ENCODE peak calls at places on chromosomes 1 and 21, in eight cellular contexts. H, Y, S, X, U, A, O and V are unnamed samples.

GRCh38 chr1:20290624-20291597 is at the start of gene VWA5B1:
- DNase-seq in H (peak), Y (peak), S (no peak), X (peak), U (no peak), A (no peak), O (no peak), V (peak)

GRCh38 chr1:24914226-24915069 is 15.6 kb downstream of the RUNX3 start:
- DNase-seq in H (peak), Y (no peak), S (no peak), X (no peak), U (no peak), A (peak), O (peak), V (peak)

GRCh38 chr1:108877324-108877812 is 583 bp downstream of the GPSM2 start:
- DNase-seq in H (peak), Y (peak), S (peak), X (peak), U (no peak), A (peak), O (peak), V (peak)

GRCh38 chr1:32242341-32242851 is 4.6 kb upstream of the FAM167B start:
- DNase-seq in H (no peak), Y (no peak), S (no peak), X (peak), U (peak), A (no peak), O (no peak), V (no peak)

GRCh38 chr1:232507571-232507970 is 122.4 kb downstream of the SIPA1L2 start:
- DNase-seq in H (no peak), Y (no peak), S (no peak), X (no peak), U (no peak), A (no peak), O (no peak), V (no peak)

GRCh38 chr1:210093461-210093860 is 139.1 kb upstream of the SERTAD4 start:
- DNase-seq in H (no peak), Y (no peak), S (no peak), X (no peak), U (no peak), A (no peak), O (no peak), V (no peak)

GRCh38 chr1:83033682-83034081 is 965.2 kb downstream of the TTLL7 start:
- DNase-seq in H (peak), Y (no peak), S (no peak), X (peak), U (no peak), A (peak), O (no peak), V (peak)

GRCh38 chr1:105337427-105337826 is 1587.7 kb downstream of the AMY1C start:
- DNase-seq in H (no peak), Y (peak), S (no peak), X (no peak), U (no peak), A (no peak), O (no peak), V (no peak)

GRCh38 chr21:45818276-45818903 is 163.2 kb upstream of the COL6A1 start:
- DNase-seq in H (peak), Y (no peak), S (no peak), X (peak), U (no peak), A (no peak), O (peak), V (peak)

GRCh38 chr1:160522622-160523345 is at the start of gene SLAMF6:
- DNase-seq in H (no peak), Y (no peak), S (peak), X (no peak), U (no peak), A (no peak), O (no peak), V (no peak)

GRCh38 chr1:2208309-2209239 is 14.0 kb upstream of the FAAP20 start:
- DNase-seq in H (peak), Y (no peak), S (peak), X (peak), U (no peak), A (peak), O (peak), V (peak)

GRCh38 chr21:26405735-26406361 is 167.2 kb downstream of the CYYR1 start:
- DNase-seq in H (peak), Y (no peak), S (peak), X (peak), U (no peak), A (peak), O (peak), V (peak)

GRCh38 chr1:40004857-40005256 is 35.7 kb upstream of the CAP1 start:
- DNase-seq in H (no peak), Y (peak), S (no peak), X (no peak), U (no peak), A (no peak), O (no peak), V (no peak)

GRCh38 chr1:79663916-79664315 is 657.4 kb upstream of the ADGRL4 start:
- DNase-seq in H (peak), Y (no peak), S (no peak), X (peak), U (no peak), A (no peak), O (no peak), V (peak)

GRCh38 chr1:208164609-208165008 is 79.6 kb downstream of the PLXNA2 start:
- DNase-seq in H (no peak), Y (no peak), S (no peak), X (no peak), U (no peak), A (no peak), O (no peak), V (no peak)

GRCh38 chr1:28115267-28115666 is 26.9 kb upstream of the EYA3 start:
- DNase-seq in H (no peak), Y (no peak), S (peak), X (peak), U (no peak), A (peak), O (peak), V (peak)

GRCh38 chr1:28516518-28516956 is 10.7 kb downstream of the RCC1 start:
- DNase-seq in H (no peak), Y (no peak), S (no peak), X (no peak), U (no peak), A (peak), O (no peak), V (no peak)

GRCh38 chr1:85393490-85393889 is 71.5 kb downstream of the DDAH1 start:
- DNase-seq in H (no peak), Y (no peak), S (no peak), X (no peak), U (no peak), A (no peak), O (no peak), V (no peak)

GRCh38 chr1:117339866-117340357 is 27.3 kb upstream of the MAN1A2 start:
- DNase-seq in H (peak), Y (no peak), S (peak), X (peak), U (peak), A (peak), O (peak), V (peak)

GRCh38 chr1:19385869-19386591 is 73.9 kb downstream of the SLC66A1 start:
- DNase-seq in H (peak), Y (no peak), S (peak), X (peak), U (no peak), A (no peak), O (peak), V (no peak)

GRCh38 chr1:201126832-201127754 is at the start of gene ASCL5:
- DNase-seq in H (peak), Y (no peak), S (peak), X (no peak), U (no peak), A (peak), O (peak), V (no peak)

GRCh38 chr1:3886691-3887090 is 13.4 kb downstream of the C1orf174 start:
- DNase-seq in H (no peak), Y (no peak), S (no peak), X (no peak), U (no peak), A (no peak), O (no peak), V (no peak)

GRCh38 chr21:45266518-45267389 is 20.9 kb downstream of the POFUT2 start:
- DNase-seq in H (no peak), Y (no peak), S (no peak), X (no peak), U (no peak), A (no peak), O (no peak), V (no peak)

GRCh38 chr1:46202975-46203737 is at the start of gene LURAP1:
- DNase-seq in H (peak), Y (peak), S (no peak), X (peak), U (peak), A (peak), O (peak), V (peak)

GRCh38 chr1:194341587-194341986 is 1155.2 kb upstream of the B3GALT2 start:
- DNase-seq in H (no peak), Y (no peak), S (no peak), X (no peak), U (no peak), A (no peak), O (peak), V (no peak)

GRCh38 chr1:168019407-168019806 is 82.5 kb upstream of the MPC2 start:
- DNase-seq in H (no peak), Y (no peak), S (no peak), X (no peak), U (no peak), A (no peak), O (no peak), V (no peak)

GRCh38 chr21:28624626-28625025 is 368.1 kb downstream of the LTN1 start:
- DNase-seq in H (no peak), Y (no peak), S (no peak), X (no peak), U (no peak), A (no peak), O (no peak), V (no peak)

GRCh38 chr1:202858306-202858705 is 30.6 kb downstream of the RABIF start:
- DNase-seq in H (no peak), Y (no peak), S (no peak), X (peak), U (no peak), A (no peak), O (peak), V (peak)

GRCh38 chr1:216750962-216751361 is 27.7 kb upstream of the ESRRG start:
- DNase-seq in H (no peak), Y (no peak), S (no peak), X (no peak), U (no peak), A (no peak), O (no peak), V (no peak)

GRCh38 chr1:192635939-192636338 is at the start of gene RGS13:
- DNase-seq in H (no peak), Y (no peak), S (no peak), X (no peak), U (no peak), A (no peak), O (no peak), V (no peak)

GRCh38 chr1:61241411-61241838 is 159.1 kb downstream of the NFIA start:
- DNase-seq in H (no peak), Y (no peak), S (no peak), X (peak), U (peak), A (peak), O (no peak), V (peak)

GRCh38 chr1:119626841-119627240 is 21.2 kb downstream of the ZNF697 start:
- DNase-seq in H (peak), Y (no peak), S (no peak), X (peak), U (no peak), A (no peak), O (peak), V (no peak)

GRCh38 chr1:52657702-52658101 is 24.7 kb downstream of the SHISAL2A start:
- DNase-seq in H (no peak), Y (no peak), S (no peak), X (no peak), U (no peak), A (no peak), O (no peak), V (no peak)

GRCh38 chr21:42400525-42400924 is 3.2 kb upstream of the UBASH3A start:
- DNase-seq in H (peak), Y (no peak), S (no peak), X (peak), U (no peak), A (no peak), O (peak), V (no peak)

GRCh38 chr21:44892095-44892494 is 18.6 kb upstream of the PTTG1IP start:
- DNase-seq in H (no peak), Y (no peak), S (no peak), X (peak), U (no peak), A (no peak), O (no peak), V (no peak)

GRCh38 chr21:28069446-28069845 is 923.2 kb downstream of the LTN1 start:
- DNase-seq in H (peak), Y (no peak), S (no peak), X (peak), U (no peak), A (no peak), O (peak), V (no peak)

GRCh38 chr1:58584082-58584895 is 7.2 kb upstream of the TACSTD2 start:
- DNase-seq in H (peak), Y (no peak), S (peak), X (peak), U (peak), A (peak), O (peak), V (peak)

GRCh38 chr1:93554883-93555872 is 107.3 kb downstream of the FNBP1L start:
- DNase-seq in H (no peak), Y (no peak), S (no peak), X (peak), U (no peak), A (no peak), O (no peak), V (no peak)